ENCODE peak calls at places on chromosomes 12 and 14, in ten cellular contexts. X is AG04450; U is astrocyte of the spinal cord; F is WTC11; Z is CD4-positive, alpha-beta memory T cell; I is effector CD4-positive, alpha-beta T cell; J is RPMI7951; S is astrocyte of the cerebellum; Q is NCI-H774; A is CD8-positive, alpha-beta T cell. N is an unnamed sample.

GRCh38 chr12:116882742-116883141 is 1.5 kb upstream of the HRK start:
- DNase-seq in X (no peak), U (peak; percentile 31), F (no peak), Z (no peak), I (no peak), J (peak; percentile 33), S (peak; percentile 8), Q (no peak), A (no peak), N (no peak)

GRCh38 chr14:55104051-55104954 is 24.7 kb upstream of the LGALS3 start:
- DNase-seq in X (no peak), U (no peak), F (no peak), Z (no peak), I (no peak), J (peak; percentile 11), S (no peak), Q (no peak), A (no peak), N (no peak)

GRCh38 chr12:85920324-85920947 is 46.3 kb downstream of the NTS start:
- DNase-seq in X (no peak), U (peak; percentile 51), F (no peak), Z (peak; percentile 5), I (no peak), J (peak; percentile 15), S (peak; percentile 23), Q (peak; percentile 53), A (no peak), N (no peak)

GRCh38 chr12:52005903-52006703 is 643 bp upstream of the TAMALIN start:
- DNase-seq in X (no peak), U (no peak), F (peak; percentile 41), Z (peak; percentile 13), I (no peak), J (no peak), S (no peak), Q (no peak), A (no peak), N (peak; percentile 52)

GRCh38 chr14:100147181-100147631 is 12.2 kb downstream of the DEGS2 start:
- DNase-seq in X (no peak), U (no peak), F (no peak), Z (peak; percentile 73), I (peak; percentile 39), J (no peak), S (no peak), Q (no peak), A (peak; percentile 75), N (no peak)

GRCh38 chr12:28104893-28105864 is 85.1 kb upstream of the CCDC91 start:
- DNase-seq in X (no peak), U (no peak), F (no peak), Z (no peak), I (no peak), J (no peak), S (no peak), Q (no peak), A (no peak), N (no peak)

GRCh38 chr12:108328420-108328819 is 10.7 kb downstream of the CMKLR1 start:
- DNase-seq in X (no peak), U (no peak), F (no peak), Z (no peak), I (no peak), J (peak; percentile 63), S (no peak), Q (no peak), A (no peak), N (no peak)

GRCh38 chr12:124567673-124568373 is 411 bp upstream of the NCOR2 start:
- DNase-seq in X (peak; percentile 92), U (peak; percentile 98), F (peak; percentile 61), Z (peak; percentile 83), I (peak; percentile 67), J (peak; percentile 95), S (peak; percentile 94), Q (peak; percentile 72), A (peak; percentile 79), N (peak; percentile 93)

N was measured in stomach.